ENCODE peak calls at places on chromosomes 6 and 20, in eight cellular contexts. One of them, this sample, is unnamed.

GRCh38 chr6:129493396-129493902 is 216.5 kb downstream of the ARHGAP18 start:
- DNase-seq in esophagus muscularis mucosa: no peak
- DNase-seq in stomach: no peak
- DNase-seq in HepG2: peak; percentile 23
- DNase-seq in sigmoid colon: no peak
- DNase-seq in transverse colon: no peak
- DNase-seq in upper lobe of left lung: no peak
- DNase-seq in tibial nerve: no peak
- DNase-seq in this sample: no peak

GRCh38 chr6:11710968-11711643 is 67.5 kb downstream of the ADTRP start:
- DNase-seq in HepG2: no peak
- DNase-seq in transverse colon: no peak
- DNase-seq in sigmoid colon: no peak
- DNase-seq in tibial nerve: no peak
- DNase-seq in stomach: no peak
- DNase-seq in upper lobe of left lung: no peak
- DNase-seq in esophagus muscularis mucosa: no peak
- DNase-seq in this sample: no peak

GRCh38 chr20:51848346-51848745 is 46.0 kb upstream of the SALL4 start:
- DNase-seq in transverse colon: no peak
- DNase-seq in upper lobe of left lung: no peak
- DNase-seq in sigmoid colon: no peak
- DNase-seq in esophagus muscularis mucosa: no peak
- DNase-seq in stomach: no peak
- DNase-seq in HepG2: no peak
- DNase-seq in tibial nerve: no peak
- DNase-seq in this sample: no peak

GRCh38 chr6:38058022-38058421 is 238.5 kb downstream of the ZFAND3 start:
- DNase-seq in HepG2: peak; percentile 20
- DNase-seq in upper lobe of left lung: no peak
- DNase-seq in sigmoid colon: no peak
- DNase-seq in stomach: no peak
- DNase-seq in esophagus muscularis mucosa: no peak
- DNase-seq in tibial nerve: no peak
- DNase-seq in transverse colon: no peak
- DNase-seq in this sample: no peak

GRCh38 chr6:151179321-151179720 is 60.4 kb upstream of the AKAP12 start:
- DNase-seq in transverse colon: no peak
- DNase-seq in tibial nerve: no peak
- DNase-seq in sigmoid colon: no peak
- DNase-seq in upper lobe of left lung: no peak
- DNase-seq in HepG2: no peak
- DNase-seq in esophagus muscularis mucosa: no peak
- DNase-seq in stomach: no peak
- DNase-seq in this sample: no peak

GRCh38 chr6:106181664-106182418 is 95.7 kb downstream of the PRDM1 start:
- DNase-seq in sigmoid colon: no peak
- DNase-seq in HepG2: no peak
- DNase-seq in esophagus muscularis mucosa: no peak
- DNase-seq in transverse colon: no peak
- DNase-seq in stomach: no peak
- DNase-seq in tibial nerve: no peak
- DNase-seq in upper lobe of left lung: no peak
- DNase-seq in this sample: no peak

GRCh38 chr6:27582928-27583725 is 110.2 kb upstream of the ZNF184 start:
- DNase-seq in esophagus muscularis mucosa: no peak
- DNase-seq in stomach: no peak
- DNase-seq in sigmoid colon: no peak
- DNase-seq in tibial nerve: no peak
- DNase-seq in transverse colon: no peak
- DNase-seq in HepG2: peak; percentile 65
- DNase-seq in upper lobe of left lung: no peak
- DNase-seq in this sample: no peak

GRCh38 chr6:75943381-75943780 is 129.1 kb downstream of the IMPG1 start:
- DNase-seq in esophagus muscularis mucosa: no peak
- DNase-seq in upper lobe of left lung: no peak
- DNase-seq in tibial nerve: no peak
- DNase-seq in transverse colon: no peak
- DNase-seq in stomach: no peak
- DNase-seq in HepG2: no peak
- DNase-seq in sigmoid colon: no peak
- DNase-seq in this sample: no peak

GRCh38 chr6:365835-366234 is 25.7 kb upstream of the IRF4 start:
- DNase-seq in stomach: no peak
- DNase-seq in HepG2: no peak
- DNase-seq in esophagus muscularis mucosa: no peak
- DNase-seq in transverse colon: no peak
- DNase-seq in sigmoid colon: no peak
- DNase-seq in tibial nerve: no peak
- DNase-seq in upper lobe of left lung: no peak
- DNase-seq in this sample: no peak

GRCh38 chr6:551405-551804 is 105.5 kb downstream of the HUS1B start:
- DNase-seq in HepG2: peak; percentile 12
- DNase-seq in stomach: no peak
- DNase-seq in upper lobe of left lung: no peak
- DNase-seq in sigmoid colon: no peak
- DNase-seq in transverse colon: no peak
- DNase-seq in tibial nerve: no peak
- DNase-seq in esophagus muscularis mucosa: no peak
- DNase-seq in this sample: no peak

GRCh38 chr20:62387993-62388635 is 1.2 kb downstream of the RPS21 start:
- DNase-seq in tibial nerve: no peak
- DNase-seq in upper lobe of left lung: no peak
- DNase-seq in stomach: no peak
- DNase-seq in esophagus muscularis mucosa: no peak
- DNase-seq in HepG2: no peak
- DNase-seq in sigmoid colon: no peak
- DNase-seq in transverse colon: no peak
- DNase-seq in this sample: no peak

GRCh38 chr6:39847216-39847615 is 55.0 kb downstream of the DAAM2 start:
- DNase-seq in transverse colon: no peak
- DNase-seq in esophagus muscularis mucosa: no peak
- DNase-seq in HepG2: no peak
- DNase-seq in sigmoid colon: peak; percentile 75
- DNase-seq in stomach: peak; percentile 66
- DNase-seq in upper lobe of left lung: no peak
- DNase-seq in tibial nerve: no peak
- DNase-seq in this sample: peak; percentile 60

GRCh38 chr6:111503194-111503593 is 20.2 kb upstream of the REV3L start:
- DNase-seq in transverse colon: no peak
- DNase-seq in stomach: no peak
- DNase-seq in HepG2: no peak
- DNase-seq in sigmoid colon: no peak
- DNase-seq in tibial nerve: no peak
- DNase-seq in esophagus muscularis mucosa: no peak
- DNase-seq in upper lobe of left lung: no peak
- DNase-seq in this sample: no peak

GRCh38 chr6:30515106-30515505 is 25.8 kb downstream of the HLA-E start:
- DNase-seq in transverse colon: no peak
- DNase-seq in esophagus muscularis mucosa: no peak
- DNase-seq in HepG2: no peak
- DNase-seq in stomach: no peak
- DNase-seq in sigmoid colon: no peak
- DNase-seq in tibial nerve: no peak
- DNase-seq in upper lobe of left lung: no peak
- DNase-seq in this sample: no peak
- H3K4me3 ChIP-seq in transverse colon: no peak overlapping the region
- H3K4me3 ChIP-seq in esophagus muscularis mucosa: no peak overlapping the region
- H3K4me3 ChIP-seq in HepG2: no peak overlapping the region
- H3K4me3 ChIP-seq in stomach: no peak overlapping the region
- H3K4me3 ChIP-seq in sigmoid colon: no peak overlapping the region
- H3K4me3 ChIP-seq in tibial nerve: no peak overlapping the region
- H3K4me3 ChIP-seq in upper lobe of left lung: no peak overlapping the region
- H3K4me3 ChIP-seq in this sample: no peak overlapping the region

GRCh38 chr6:25316626-25317025 is 37.5 kb downstream of the CARMIL1 start:
- DNase-seq in esophagus muscularis mucosa: no peak
- DNase-seq in upper lobe of left lung: no peak
- DNase-seq in transverse colon: no peak
- DNase-seq in sigmoid colon: no peak
- DNase-seq in stomach: no peak
- DNase-seq in tibial nerve: no peak
- DNase-seq in HepG2: no peak
- DNase-seq in this sample: no peak

GRCh38 chr6:25315194-25315593 is 36.0 kb downstream of the CARMIL1 start:
- DNase-seq in tibial nerve: no peak
- DNase-seq in esophagus muscularis mucosa: no peak
- DNase-seq in transverse colon: no peak
- DNase-seq in stomach: no peak
- DNase-seq in HepG2: no peak
- DNase-seq in sigmoid colon: no peak
- DNase-seq in upper lobe of left lung: no peak
- DNase-seq in this sample: no peak

GRCh38 chr6:25320459-25320858 is 41.3 kb downstream of the CARMIL1 start:
- DNase-seq in upper lobe of left lung: no peak
- DNase-seq in stomach: no peak
- DNase-seq in transverse colon: no peak
- DNase-seq in esophagus muscularis mucosa: no peak
- DNase-seq in sigmoid colon: no peak
- DNase-seq in HepG2: no peak
- DNase-seq in tibial nerve: no peak
- DNase-seq in this sample: no peak

GRCh38 chr6:25315778-25316177 is 36.6 kb downstream of the CARMIL1 start:
- DNase-seq in sigmoid colon: no peak
- DNase-seq in tibial nerve: no peak
- DNase-seq in upper lobe of left lung: no peak
- DNase-seq in stomach: no peak
- DNase-seq in transverse colon: no peak
- DNase-seq in HepG2: no peak
- DNase-seq in esophagus muscularis mucosa: no peak
- DNase-seq in this sample: no peak

GRCh38 chr6:25318589-25318988 is 39.4 kb downstream of the CARMIL1 start:
- DNase-seq in esophagus muscularis mucosa: no peak
- DNase-seq in transverse colon: no peak
- DNase-seq in sigmoid colon: no peak
- DNase-seq in tibial nerve: no peak
- DNase-seq in stomach: no peak
- DNase-seq in upper lobe of left lung: no peak
- DNase-seq in HepG2: no peak
- DNase-seq in this sample: no peak
- TF ChIP-seq EP300 in esophagus muscularis mucosa: no peak
- TF ChIP-seq EP300 in transverse colon: no peak
- TF ChIP-seq EP300 in sigmoid colon: no peak
- TF ChIP-seq EP300 in tibial nerve: no peak
- TF ChIP-seq EP300 in stomach: no peak
- TF ChIP-seq EP300 in upper lobe of left lung: no peak
- TF ChIP-seq EP300 in HepG2: no peak
- TF ChIP-seq EP300 in this sample: no peak

GRCh38 chr6:143961868-143962643 is 46.0 kb downstream of the PLAGL1 start:
- DNase-seq in sigmoid colon: no peak
- DNase-seq in upper lobe of left lung: no peak
- DNase-seq in HepG2: no peak
- DNase-seq in tibial nerve: no peak
- DNase-seq in transverse colon: no peak
- DNase-seq in esophagus muscularis mucosa: no peak
- DNase-seq in stomach: no peak
- DNase-seq in this sample: no peak

GRCh38 chr6:143955971-143956370 is 52.1 kb downstream of the PLAGL1 start:
- DNase-seq in HepG2: no peak
- DNase-seq in tibial nerve: no peak
- DNase-seq in stomach: no peak
- DNase-seq in sigmoid colon: no peak
- DNase-seq in esophagus muscularis mucosa: no peak
- DNase-seq in transverse colon: no peak
- DNase-seq in upper lobe of left lung: no peak
- DNase-seq in this sample: no peak

GRCh38 chr6:143957679-143958274 is 50.3 kb downstream of the PLAGL1 start:
- DNase-seq in transverse colon: no peak
- DNase-seq in stomach: no peak
- DNase-seq in upper lobe of left lung: no peak
- DNase-seq in esophagus muscularis mucosa: no peak
- DNase-seq in tibial nerve: no peak
- DNase-seq in HepG2: no peak
- DNase-seq in sigmoid colon: no peak
- DNase-seq in this sample: no peak

GRCh38 chr6:143959865-143960264 is 48.2 kb downstream of the PLAGL1 start:
- DNase-seq in transverse colon: no peak
- DNase-seq in esophagus muscularis mucosa: no peak
- DNase-seq in tibial nerve: no peak
- DNase-seq in stomach: no peak
- DNase-seq in sigmoid colon: no peak
- DNase-seq in HepG2: peak; percentile 38
- DNase-seq in upper lobe of left lung: no peak
- DNase-seq in this sample: no peak

DNA sequence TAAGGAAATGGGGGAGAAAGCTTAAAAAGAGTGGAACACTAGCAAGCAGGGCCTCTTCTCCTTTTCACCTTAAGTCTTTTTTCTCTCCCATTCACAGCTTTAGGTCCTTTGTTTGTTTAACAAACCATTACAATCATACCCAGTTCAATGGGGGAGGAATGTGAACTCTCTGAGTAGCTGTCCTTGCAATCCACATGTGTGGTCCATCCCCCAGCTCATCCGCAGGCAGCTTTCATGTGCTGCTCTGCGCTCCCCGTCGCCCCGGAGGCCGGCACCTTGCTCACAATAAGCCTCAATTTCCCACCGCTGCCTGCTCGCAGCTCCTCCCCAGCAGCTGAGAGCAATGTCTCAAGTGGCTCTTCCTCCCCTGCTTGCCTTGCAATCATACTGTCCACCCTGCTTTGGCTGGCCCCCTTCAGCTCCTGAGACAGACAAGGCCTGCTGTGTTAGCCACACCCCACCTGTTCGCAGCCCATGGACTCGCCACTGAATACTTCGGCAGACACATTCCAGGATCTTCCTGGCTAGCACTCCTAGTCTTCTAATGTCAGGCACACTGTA is 49.1 kb downstream of the PLAGL1 start:
- DNase-seq in stomach: no peak
- DNase-seq in upper lobe of left lung: no peak
- DNase-seq in transverse colon: no peak
- DNase-seq in sigmoid colon: no peak
- DNase-seq in HepG2: peak; percentile 33
- DNase-seq in tibial nerve: no peak
- DNase-seq in esophagus muscularis mucosa: no peak
- DNase-seq in this sample: no peak
- H3K4me3 ChIP-seq in stomach: no peak overlapping the region
- H3K4me3 ChIP-seq in upper lobe of left lung: no peak overlapping the region
- H3K4me3 ChIP-seq in transverse colon: no peak overlapping the region
- H3K4me3 ChIP-seq in sigmoid colon: no peak overlapping the region
- H3K4me3 ChIP-seq in HepG2: no peak overlapping the region
- H3K4me3 ChIP-seq in tibial nerve: no peak overlapping the region
- H3K4me3 ChIP-seq in esophagus muscularis mucosa: no peak overlapping the region
- H3K4me3 ChIP-seq in this sample: no peak overlapping the region

GRCh38 chr20:38804682-38805501 is 605 bp upstream of the PPP1R16B start:
- DNase-seq in esophagus muscularis mucosa: no peak
- DNase-seq in sigmoid colon: no peak
- DNase-seq in upper lobe of left lung: peak; percentile 38
- DNase-seq in stomach: peak; percentile 43
- DNase-seq in transverse colon: peak; percentile 72
- DNase-seq in HepG2: no peak
- DNase-seq in tibial nerve: no peak
- DNase-seq in this sample: no peak
- TF ChIP-seq EP300 in esophagus muscularis mucosa: no peak
- TF ChIP-seq EP300 in sigmoid colon: no peak
- TF ChIP-seq EP300 in upper lobe of left lung: peak; percentile 80
- TF ChIP-seq EP300 in stomach: no peak
- TF ChIP-seq EP300 in transverse colon: no peak
- TF ChIP-seq EP300 in HepG2: no peak
- TF ChIP-seq EP300 in tibial nerve: no peak
- TF ChIP-seq EP300 in this sample: no peak

This sample was measured in ovary.